ENCODE peak calls at places on chromosomes 1 and 21, in seven cellular contexts. One of them, this sample, is unnamed.

GRCh38 chr1:43366179-43366578 is 1.6 kb downstream of the ELOVL1 start:
- DNase-seq in ovary: no peak
- DNase-seq in dorsolateral prefrontal cortex: no peak
- DNase-seq in right atrium auricular region: no peak
- DNase-seq in breast epithelium: peak
- DNase-seq in stomach: peak
- DNase-seq in left ventricle myocardium inferior: peak
- DNase-seq in this sample: no peak

GRCh38 chr1:61140056-61140549 is 57.7 kb downstream of the NFIA start:
- DNase-seq in ovary: no peak
- DNase-seq in dorsolateral prefrontal cortex: no peak
- DNase-seq in right atrium auricular region: no peak
- DNase-seq in breast epithelium: no peak
- DNase-seq in stomach: no peak
- DNase-seq in left ventricle myocardium inferior: no peak
- DNase-seq in this sample: no peak

GRCh38 chr1:2528966-2529750 is 905 bp downstream of the HES5 start:
- DNase-seq in ovary: no peak
- DNase-seq in dorsolateral prefrontal cortex: no peak
- DNase-seq in right atrium auricular region: no peak
- DNase-seq in breast epithelium: no peak
- DNase-seq in stomach: no peak
- DNase-seq in left ventricle myocardium inferior: no peak
- DNase-seq in this sample: no peak

GRCh38 chr1:167077868-167078210 is 12.3 kb downstream of the GPA33 start:
- DNase-seq in ovary: no peak
- DNase-seq in dorsolateral prefrontal cortex: no peak
- DNase-seq in right atrium auricular region: no peak
- DNase-seq in breast epithelium: no peak
- DNase-seq in stomach: no peak
- DNase-seq in left ventricle myocardium inferior: no peak
- DNase-seq in this sample: no peak

GRCh38 chr21:44356636-44357035 is 3.2 kb downstream of the TRPM2 start:
- DNase-seq in ovary: no peak
- DNase-seq in dorsolateral prefrontal cortex: no peak
- DNase-seq in right atrium auricular region: no peak
- DNase-seq in breast epithelium: no peak
- DNase-seq in stomach: no peak
- DNase-seq in left ventricle myocardium inferior: no peak
- DNase-seq in this sample: no peak

GRCh38 chr1:197696372-197696771 is 78.9 kb downstream of the DENND1B start:
- DNase-seq in ovary: no peak
- DNase-seq in dorsolateral prefrontal cortex: no peak
- DNase-seq in right atrium auricular region: no peak
- DNase-seq in breast epithelium: no peak
- DNase-seq in stomach: no peak
- DNase-seq in left ventricle myocardium inferior: no peak
- DNase-seq in this sample: no peak

GRCh38 chr1:78673120-78673519 is 23.5 kb downstream of the IFI44 start:
- DNase-seq in ovary: no peak
- DNase-seq in dorsolateral prefrontal cortex: no peak
- DNase-seq in right atrium auricular region: no peak
- DNase-seq in breast epithelium: no peak
- DNase-seq in stomach: no peak
- DNase-seq in left ventricle myocardium inferior: no peak
- DNase-seq in this sample: no peak

GRCh38 chr1:226526801-226527595 is 21.6 kb upstream of the STUM start:
- DNase-seq in ovary: peak
- DNase-seq in dorsolateral prefrontal cortex: no peak
- DNase-seq in right atrium auricular region: no peak
- DNase-seq in breast epithelium: no peak
- DNase-seq in stomach: peak
- DNase-seq in left ventricle myocardium inferior: peak
- DNase-seq in this sample: peak

GRCh38 chr1:75330633-75331032 is 196.4 kb downstream of the LHX8 start:
- DNase-seq in ovary: no peak
- DNase-seq in dorsolateral prefrontal cortex: no peak
- DNase-seq in right atrium auricular region: no peak
- DNase-seq in breast epithelium: no peak
- DNase-seq in stomach: no peak
- DNase-seq in left ventricle myocardium inferior: no peak
- DNase-seq in this sample: no peak

GRCh38 chr1:88936223-88936523 is 44.8 kb upstream of the GTF2B start:
- DNase-seq in ovary: no peak
- DNase-seq in dorsolateral prefrontal cortex: no peak
- DNase-seq in right atrium auricular region: no peak
- DNase-seq in breast epithelium: no peak
- DNase-seq in stomach: no peak
- DNase-seq in left ventricle myocardium inferior: no peak
- DNase-seq in this sample: no peak
- TF ChIP-seq CTCF in ovary: no peak
- TF ChIP-seq CTCF in dorsolateral prefrontal cortex: no peak
- TF ChIP-seq CTCF in right atrium auricular region: peak
- TF ChIP-seq CTCF in breast epithelium: no peak
- TF ChIP-seq CTCF in stomach: no peak
- TF ChIP-seq CTCF in left ventricle myocardium inferior: no peak
- TF ChIP-seq CTCF in this sample: no peak

DNA sequence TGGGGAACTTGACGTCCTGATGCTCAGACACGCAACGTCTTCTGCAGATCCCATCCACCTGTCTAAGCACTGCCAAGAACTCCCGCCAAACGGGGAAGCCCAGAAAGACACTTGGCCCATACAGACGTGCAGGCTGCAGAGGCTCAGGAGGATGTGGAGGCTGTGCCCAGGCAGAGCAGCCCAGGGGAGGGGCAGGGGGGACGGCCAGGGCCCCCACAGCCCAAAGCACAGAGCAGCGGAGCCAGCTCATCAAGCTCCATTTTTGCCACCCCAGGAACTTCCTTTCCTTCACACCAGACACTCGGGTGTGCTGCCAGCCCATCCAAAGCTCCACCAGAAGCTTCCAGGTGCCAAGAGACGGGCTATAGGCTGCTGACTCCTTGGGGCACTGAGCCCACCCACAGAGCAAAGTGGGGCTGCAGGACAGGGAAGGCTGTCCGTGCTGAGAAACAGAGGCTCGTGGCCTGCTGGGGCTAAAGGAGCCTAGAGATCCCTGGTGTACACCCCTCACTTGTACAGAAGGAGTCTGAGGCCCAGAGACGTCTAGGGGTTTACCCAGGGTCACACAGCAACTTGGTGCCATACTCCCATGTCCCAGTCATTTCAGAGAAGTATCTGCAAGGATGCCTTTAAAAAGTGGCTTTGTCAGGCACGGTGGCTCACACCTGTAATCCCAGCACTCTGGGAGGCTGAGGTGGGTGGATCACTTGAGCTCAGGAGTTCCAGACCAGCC is 59.1 kb downstream of the ACOT7 start:
- DNase-seq in ovary: no peak
- DNase-seq in dorsolateral prefrontal cortex: no peak
- DNase-seq in right atrium auricular region: no peak
- DNase-seq in breast epithelium: no peak
- DNase-seq in stomach: no peak
- DNase-seq in left ventricle myocardium inferior: no peak
- DNase-seq in this sample: no peak
- H3K27ac ChIP-seq in ovary: no peak
- H3K27ac ChIP-seq in dorsolateral prefrontal cortex: no peak
- H3K27ac ChIP-seq in right atrium auricular region: no peak
- H3K27ac ChIP-seq in breast epithelium: no peak
- H3K27ac ChIP-seq in stomach: no peak
- H3K27ac ChIP-seq in left ventricle myocardium inferior: no peak
- H3K27ac ChIP-seq in this sample: no peak

GRCh38 chr1:153545067-153546055 is at the start of gene S100A4:
- DNase-seq in ovary: peak
- DNase-seq in dorsolateral prefrontal cortex: no peak
- DNase-seq in right atrium auricular region: peak
- DNase-seq in breast epithelium: peak
- DNase-seq in stomach: peak
- DNase-seq in left ventricle myocardium inferior: peak
- DNase-seq in this sample: peak
- H3K4me3 ChIP-seq in ovary: peak
- H3K4me3 ChIP-seq in dorsolateral prefrontal cortex: no peak
- H3K4me3 ChIP-seq in right atrium auricular region: peak
- H3K4me3 ChIP-seq in breast epithelium: peak
- H3K4me3 ChIP-seq in stomach: peak
- H3K4me3 ChIP-seq in left ventricle myocardium inferior: peak
- H3K4me3 ChIP-seq in this sample: peak

DNA sequence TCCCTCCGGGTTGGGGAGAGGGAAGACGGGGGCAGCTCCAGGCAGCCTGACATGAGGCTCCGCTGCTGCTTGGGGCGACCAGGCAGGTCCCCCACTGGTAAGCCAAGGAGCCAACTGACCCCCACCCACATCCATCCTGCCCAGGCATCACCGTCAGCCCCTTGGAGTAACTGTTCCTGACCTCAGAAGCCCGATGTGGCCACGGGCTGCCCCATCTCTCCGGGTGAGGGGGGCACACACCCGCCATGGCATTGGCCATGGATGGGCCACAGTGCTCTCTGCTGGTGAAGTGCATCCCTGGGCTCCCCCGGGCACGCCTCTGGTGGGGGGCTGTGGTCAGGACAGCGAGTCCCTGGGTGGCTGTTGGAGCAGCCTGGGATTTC is 100.0 kb downstream of the CRYAA start:
- DNase-seq in ovary: no peak
- DNase-seq in dorsolateral prefrontal cortex: no peak
- DNase-seq in right atrium auricular region: no peak
- DNase-seq in breast epithelium: no peak
- DNase-seq in stomach: no peak
- DNase-seq in left ventricle myocardium inferior: peak
- DNase-seq in this sample: peak
- TF ChIP-seq CTCF in ovary: no peak
- TF ChIP-seq CTCF in dorsolateral prefrontal cortex: no peak
- TF ChIP-seq CTCF in right atrium auricular region: no peak
- TF ChIP-seq CTCF in breast epithelium: no peak
- TF ChIP-seq CTCF in stomach: no peak
- TF ChIP-seq CTCF in left ventricle myocardium inferior: no peak
- TF ChIP-seq CTCF in this sample: no peak

This sample was measured in heart left ventricle.